ENCODE peak calls at places on chromosomes 2 and 18, in eight cellular contexts. M is right lobe of liver, K is adrenal gland, T is SJSA1, S is GM23248, B is fibroblast of lung, F is A673, J is stomach. A is an unnamed sample. For H3K4me1, the result is how much of the 10 kb centered on the place peaks cover.

GRCh38 chr2:147511491-147511948 is 333.3 kb upstream of the ACVR2A start:
- DNase-seq in M (no peak), K (no peak), T (no peak), S (peak), B (peak), F (peak), J (no peak), A (peak)

GRCh38 chr2:85914916-85915315 is 26.1 kb upstream of the ST3GAL5 start:
- DNase-seq in M (no peak), K (peak), T (no peak), S (no peak), B (no peak), F (no peak), J (no peak), A (no peak)

GRCh38 chr2:7613831-7614230 is 696.6 kb downstream of the RNF144A start:
- DNase-seq in M (no peak), K (no peak), T (no peak), S (no peak), B (no peak), F (no peak), J (no peak), A (no peak)

GRCh38 chr18:42274488-42275137 is 319.6 kb downstream of the PIK3C3 start:
- DNase-seq in M (no peak), K (no peak), T (peak), S (peak), B (peak), F (peak), J (no peak), A (no peak)

GRCh38 chr2:161384864-161385263 is 31.2 kb upstream of the TBR1 start:
- DNase-seq in M (no peak), K (no peak), T (no peak), S (no peak), B (no peak), F (no peak), J (no peak), A (no peak)

GRCh38 chr2:8520791-8521344 is 161.0 kb upstream of the ID2 start:
- DNase-seq in M (no peak), K (no peak), T (no peak), S (no peak), B (no peak), F (no peak), J (no peak), A (no peak)

GRCh38 chr2:219581346-219581745 is 9.2 kb downstream of the INHA start:
- DNase-seq in M (no peak), K (no peak), T (no peak), S (no peak), B (no peak), F (no peak), J (no peak), A (no peak)

GRCh38 chr2:2696341-2697132 is 365.5 kb upstream of the MYT1L start:
- DNase-seq in M (no peak), K (no peak), T (no peak), S (no peak), B (no peak), F (no peak), J (no peak), A (no peak)

GRCh38 chr2:77054938-77055337 is 467.2 kb downstream of the LRRTM4 start:
- DNase-seq in M (no peak), K (no peak), T (no peak), S (no peak), B (peak), F (peak), J (no peak), A (no peak)

GRCh38 chr2:157899125-157899839 is 23.2 kb upstream of the ACVR1 start:
- DNase-seq in M (no peak), K (no peak), T (no peak), S (no peak), B (no peak), F (no peak), J (no peak), A (no peak)

GRCh38 chr2:231687133-231687852 is 21.0 kb upstream of the PTMA start:
- DNase-seq in M (peak), K (peak), T (peak), S (peak), B (peak), F (peak), J (peak), A (peak)

GRCh38 chr2:121804340-121804739 is 48.9 kb downstream of the TSN start:
- DNase-seq in M (no peak), K (no peak), T (peak), S (no peak), B (peak), F (peak), J (no peak), A (no peak)

GRCh38 chr2:37670378-37671012 is 947 bp downstream of the CDC42EP3 start:
- DNase-seq in M (no peak), K (no peak), T (no peak), S (peak), B (peak), F (no peak), J (no peak), A (no peak)
- H3K4me1 ChIP-seq in M (under half), K (under half), T (under half), S (under half), B (under half), F (under half), J (half or more), A (under half)

GRCh38 chr18:13725566-13726227 is 661 bp downstream of the FAM210A start:
- DNase-seq in M (no peak), K (no peak), T (no peak), S (peak), B (peak), F (no peak), J (no peak), A (no peak)
- H3K27ac ChIP-seq in M (peak), K (peak), T (peak), S (peak), B (peak), F (peak), J (peak), A (no peak)

GRCh38 chr2:207136872-207137271 is 28.9 kb downstream of the KLF7 start:
- DNase-seq in M (no peak), K (no peak), T (no peak), S (no peak), B (no peak), F (no peak), J (no peak), A (no peak)
- H3K4me1 ChIP-seq in M (under half), K (under half), T (half or more), S (half or more), B (under half), F (half or more), J (half or more), A (under half)

DNA sequence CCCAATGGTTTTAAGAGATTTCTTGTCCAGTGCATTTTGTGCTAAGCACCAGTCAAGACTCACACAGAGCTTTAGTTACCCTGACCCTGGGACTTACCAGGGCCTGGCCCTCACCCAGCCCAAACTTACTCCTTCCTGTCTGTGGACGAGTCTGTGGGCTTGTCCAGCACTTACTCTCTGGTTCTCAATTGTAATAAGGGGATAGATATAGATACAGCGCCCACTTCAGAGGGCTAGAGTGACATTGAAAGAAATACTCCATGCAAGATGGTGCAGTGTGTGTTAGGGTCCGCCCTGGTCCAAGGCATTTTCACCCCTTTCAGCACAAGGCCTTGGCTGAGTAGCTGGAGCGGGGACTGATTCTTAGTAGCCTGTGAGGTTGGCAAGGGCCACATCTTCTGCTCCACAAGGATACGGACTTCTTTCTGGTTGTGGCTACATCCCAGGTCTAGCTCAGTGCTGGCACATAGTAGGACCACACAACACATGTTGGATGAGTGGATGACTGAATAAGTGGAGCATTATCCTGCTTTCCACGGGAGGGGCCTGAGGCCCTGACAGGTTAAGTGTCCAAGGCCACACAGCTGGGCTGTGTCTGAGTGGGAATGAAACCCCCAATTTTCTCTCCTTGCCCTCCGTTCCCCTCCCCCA is 3.8 kb upstream of the ARID5A start:
- DNase-seq in M (peak), K (no peak), T (no peak), S (no peak), B (no peak), F (no peak), J (no peak), A (peak)
- H3K27ac ChIP-seq in M (peak), K (peak), T (peak), S (peak), B (peak), F (peak), J (peak), A (peak)